ENCODE peak calls at places on chromosome 7, in seven cellular contexts. D is WTC11, R is lower leg skin, H is retinal pigment epithelial cell, X is IMR-90, V is neural crest cell, G is A549. T is an unnamed sample.

GRCh38 chr7:102008535-102009262 is 191.3 kb downstream of the CUX1 start:
- DNase-seq in D (no peak), R (no peak), H (peak), X (no peak), V (no peak), G (no peak), T (no peak)

GRCh38 chr7:155897758-155898386 is 85.6 kb upstream of the SHH start:
- DNase-seq in D (no peak), R (no peak), H (no peak), X (no peak), V (no peak), G (no peak), T (no peak)

GRCh38 chr7:137606061-137606674 is 240.6 kb downstream of the DGKI start:
- DNase-seq in D (no peak), R (no peak), H (no peak), X (peak), V (no peak), G (peak), T (no peak)

GRCh38 chr7:155358948-155359712 is 61.5 kb downstream of the INSIG1 start:
- DNase-seq in D (no peak), R (no peak), H (no peak), X (no peak), V (no peak), G (no peak), T (no peak)

GRCh38 chr7:144731661-144732060 is 104.2 kb downstream of the TPK1 start:
- DNase-seq in D (no peak), R (no peak), H (no peak), X (no peak), V (no peak), G (no peak), T (no peak)

GRCh38 chr7:137127806-137128205 is 215.7 kb downstream of the PTN start:
- DNase-seq in D (no peak), R (no peak), H (no peak), X (peak), V (no peak), G (no peak), T (no peak)

GRCh38 chr7:28955723-28956607 is 2.2 kb downstream of the TRIL start:
- DNase-seq in D (peak), R (peak), H (no peak), X (peak), V (peak), G (peak), T (peak)

GRCh38 chr7:86320886-86321285 is 322.8 kb upstream of the GRM3 start:
- DNase-seq in D (no peak), R (no peak), H (no peak), X (no peak), V (no peak), G (no peak), T (no peak)

GRCh38 chr7:75993689-75994387 is 557 bp downstream of the TMEM120A start:
- DNase-seq in D (peak), R (peak), H (no peak), X (peak), V (peak), G (peak), T (peak)

GRCh38 chr7:75995996-75996395 is 1.6 kb upstream of the TMEM120A start:
- DNase-seq in D (no peak), R (no peak), H (no peak), X (no peak), V (no peak), G (no peak), T (no peak)

GRCh38 chr7:75995052-75995471 is 667 bp upstream of the TMEM120A start:
- DNase-seq in D (no peak), R (no peak), H (no peak), X (no peak), V (no peak), G (no peak), T (no peak)

GRCh38 chr7:75996476-75996875 is 2.1 kb upstream of the TMEM120A start:
- DNase-seq in D (no peak), R (no peak), H (no peak), X (no peak), V (no peak), G (no peak), T (no peak)

DNA sequence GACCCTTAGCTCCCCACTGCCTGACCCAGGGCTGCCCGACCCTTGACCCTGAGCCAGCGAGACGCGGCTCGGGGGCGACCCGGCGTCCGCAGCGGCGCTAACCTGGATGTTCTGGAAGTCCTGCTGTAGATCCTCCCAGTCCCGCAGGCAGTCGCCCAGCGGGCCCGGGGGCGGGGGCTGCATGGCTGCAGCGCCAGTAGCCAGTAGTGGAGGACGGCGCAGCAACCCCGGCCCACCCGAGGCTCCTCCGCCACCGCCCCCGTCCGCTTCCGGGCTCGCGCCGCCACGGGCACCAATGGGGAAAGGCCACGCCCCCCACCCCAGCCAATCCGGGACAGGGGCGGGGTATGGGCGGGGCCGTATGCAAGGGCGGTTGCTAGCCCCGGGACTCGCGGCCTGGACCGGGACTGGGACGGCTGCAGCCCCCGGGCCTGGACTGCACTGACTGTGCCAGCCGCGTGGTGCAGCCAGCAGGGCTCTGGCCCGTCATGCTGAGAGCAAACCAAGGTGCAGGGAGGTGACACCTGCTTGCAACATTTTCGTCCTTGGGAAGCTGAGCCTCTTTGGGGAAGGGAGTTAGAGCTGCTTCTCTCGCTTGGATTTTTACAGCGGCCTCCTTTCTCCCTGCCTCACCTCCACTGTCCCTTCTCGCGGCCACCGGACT is at the start of gene TMEM120A:
- DNase-seq in D (peak), R (peak), H (peak), X (peak), V (peak), G (peak), T (peak)
- TF ChIP-seq CTCF in D (no peak), R (peak), H (no peak), X (peak), V (peak), G (no peak), T (no peak)

GRCh38 chr7:83410989-83411591 is 237.8 kb downstream of the SEMA3E start:
- DNase-seq in D (no peak), R (no peak), H (peak), X (peak), V (peak), G (peak), T (no peak)
- TF ChIP-seq CTCF in D (peak), R (no peak), H (peak), X (peak), V (peak), G (peak), T (peak)

DNA sequence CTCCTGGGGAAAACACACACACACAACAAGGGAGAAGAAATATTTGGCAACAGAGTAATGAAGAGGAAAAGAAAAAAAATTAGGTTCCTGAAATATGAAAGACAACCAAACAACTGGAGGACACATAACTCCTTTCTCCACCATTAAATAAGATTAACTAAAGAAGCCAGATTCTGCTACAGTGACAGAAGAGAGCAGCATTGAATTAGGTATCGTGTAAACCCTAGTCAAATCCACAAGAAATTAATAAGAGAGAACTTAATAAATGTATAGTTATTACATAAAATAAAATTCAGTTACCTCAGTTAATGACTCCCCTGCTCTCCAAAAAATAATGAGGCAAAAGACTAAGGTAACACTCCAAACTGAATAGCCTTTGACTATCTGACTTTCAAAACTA is 306.7 kb downstream of the CRPPA start:
- DNase-seq in D (no peak), R (no peak), H (peak), X (peak), V (no peak), G (peak), T (no peak)
- TF ChIP-seq CTCF in D (no peak), R (no peak), H (peak), X (peak), V (peak), G (peak), T (no peak)

GRCh38 chr7:108222236-108222892 is 92.2 kb upstream of the LAMB4 start:
- DNase-seq in D (peak), R (no peak), H (no peak), X (peak), V (no peak), G (peak), T (no peak)
- TF ChIP-seq CTCF in D (no peak), R (no peak), H (no peak), X (no peak), V (no peak), G (no peak), T (no peak)

DNA sequence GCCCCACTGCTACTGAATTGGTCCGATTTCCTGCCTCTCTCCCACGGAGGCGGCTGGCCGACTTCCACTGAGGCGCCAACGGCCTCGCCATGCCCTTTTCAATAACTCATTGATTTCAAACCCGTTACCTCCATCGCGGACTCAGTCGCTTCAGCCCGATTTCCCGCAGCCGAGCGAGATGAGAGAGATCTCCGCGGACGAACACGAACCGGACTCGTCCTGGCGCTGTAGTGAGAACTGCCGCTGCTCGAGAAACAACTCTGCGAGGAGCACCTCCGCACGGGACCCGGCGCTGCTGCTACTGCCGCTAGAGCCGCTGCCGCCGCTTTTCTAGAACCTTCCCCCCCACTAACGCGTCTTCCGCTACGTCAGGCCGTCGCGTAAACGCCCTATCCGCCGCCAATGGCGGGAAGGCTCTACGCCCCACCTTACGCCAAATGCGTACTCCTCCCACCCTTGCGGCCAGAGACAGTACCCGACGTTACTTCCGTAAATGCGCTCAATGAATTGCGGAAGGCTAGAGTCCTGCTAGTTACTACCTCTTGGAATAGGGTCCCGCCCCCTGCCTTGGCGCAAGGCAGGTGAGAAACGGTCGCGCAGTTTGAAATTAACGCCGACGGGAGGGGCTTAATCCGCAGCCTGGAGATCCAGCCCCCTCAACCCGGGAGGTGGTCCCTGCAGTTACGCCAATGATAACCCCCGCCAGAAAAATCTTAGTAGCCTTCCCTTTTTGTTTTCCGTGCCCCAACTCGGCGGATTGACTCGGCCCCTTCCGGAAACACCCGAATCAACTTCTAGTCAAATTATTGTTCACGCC is at the start of gene HNRNPA2B1:
- DNase-seq in D (peak), R (peak), H (peak), X (peak), V (peak), G (peak), T (peak)
- TF ChIP-seq CTCF in D (no peak), R (no peak), H (no peak), X (no peak), V (no peak), G (no peak), T (no peak)

T was measured in endothelial cell.